ENCODE peak calls at places on chromosomes 13 and 19, in five cellular contexts. One of them, this sample, is unnamed.

GRCh38 chr19:29833614-29834261 is 21.9 kb downstream of the CCNE1 start:
- DNase-seq in foreskin fibroblast: no peak
- DNase-seq in IMR-90: no peak
- DNase-seq in heart right ventricle: no peak
- DNase-seq in tibial artery: peak
- DNase-seq in this sample: no peak

GRCh38 chr13:75326173-75327131 is 155.5 kb downstream of the TBC1D4 start:
- DNase-seq in foreskin fibroblast: no peak
- DNase-seq in IMR-90: peak
- DNase-seq in heart right ventricle: no peak
- DNase-seq in tibial artery: no peak
- DNase-seq in this sample: peak

GRCh38 chr19:53624776-53625540 is 6.8 kb upstream of the DPRX start:
- DNase-seq in foreskin fibroblast: no peak
- DNase-seq in IMR-90: no peak
- DNase-seq in heart right ventricle: no peak
- DNase-seq in tibial artery: no peak
- DNase-seq in this sample: no peak

GRCh38 chr19:10417598-10418280 is 2.6 kb upstream of the PDE4A start:
- DNase-seq in foreskin fibroblast: no peak
- DNase-seq in IMR-90: no peak
- DNase-seq in heart right ventricle: no peak
- DNase-seq in tibial artery: no peak
- DNase-seq in this sample: no peak

GRCh38 chr19:41264581-41265375 is 606 bp downstream of the HNRNPUL1 start:
- DNase-seq in foreskin fibroblast: peak
- DNase-seq in IMR-90: peak
- DNase-seq in heart right ventricle: peak
- DNase-seq in tibial artery: peak
- DNase-seq in this sample: peak

GRCh38 chr19:9871626-9872338 is 36.7 kb downstream of the PIN1 start:
- DNase-seq in foreskin fibroblast: no peak
- DNase-seq in IMR-90: no peak
- DNase-seq in heart right ventricle: no peak
- DNase-seq in tibial artery: no peak
- DNase-seq in this sample: no peak

GRCh38 chr13:47798906-47799305 is 202.2 kb downstream of the SUCLA2 start:
- DNase-seq in foreskin fibroblast: peak
- DNase-seq in IMR-90: peak
- DNase-seq in heart right ventricle: no peak
- DNase-seq in tibial artery: no peak
- DNase-seq in this sample: no peak

GRCh38 chr13:99431927-99432636 is 69.2 kb upstream of the TM9SF2 start:
- DNase-seq in foreskin fibroblast: no peak
- DNase-seq in IMR-90: no peak
- DNase-seq in heart right ventricle: no peak
- DNase-seq in tibial artery: no peak
- DNase-seq in this sample: no peak

GRCh38 chr13:35836476-35836875 is 294.7 kb downstream of the DCLK1 start:
- DNase-seq in foreskin fibroblast: no peak
- DNase-seq in IMR-90: no peak
- DNase-seq in heart right ventricle: no peak
- DNase-seq in tibial artery: no peak
- DNase-seq in this sample: no peak

GRCh38 chr19:57664269-57665127 is 4.2 kb upstream of the ZSCAN4 start:
- DNase-seq in foreskin fibroblast: peak
- DNase-seq in IMR-90: peak
- DNase-seq in heart right ventricle: peak
- DNase-seq in tibial artery: peak
- DNase-seq in this sample: peak

GRCh38 chr13:30806784-30807183 is 71.4 kb downstream of the ALOX5AP start:
- DNase-seq in foreskin fibroblast: peak
- DNase-seq in IMR-90: peak
- DNase-seq in heart right ventricle: no peak
- DNase-seq in tibial artery: no peak
- DNase-seq in this sample: peak

GRCh38 chr19:55443045-55443823 is at the start of gene SHISA7:
- DNase-seq in foreskin fibroblast: peak
- DNase-seq in IMR-90: no peak
- DNase-seq in heart right ventricle: no peak
- DNase-seq in tibial artery: no peak
- DNase-seq in this sample: no peak

GRCh38 chr19:45297674-45298073 is 25.0 kb downstream of the CKM start:
- DNase-seq in foreskin fibroblast: no peak
- DNase-seq in IMR-90: no peak
- DNase-seq in heart right ventricle: no peak
- DNase-seq in tibial artery: no peak
- DNase-seq in this sample: no peak

GRCh38 chr19:15300533-15301194 is 31.7 kb downstream of the BRD4 start:
- DNase-seq in foreskin fibroblast: peak
- DNase-seq in IMR-90: peak
- DNase-seq in heart right ventricle: no peak
- DNase-seq in tibial artery: no peak
- DNase-seq in this sample: no peak

GRCh38 chr13:68176486-68176885 is 946.4 kb upstream of the PCDH9 start:
- DNase-seq in foreskin fibroblast: no peak
- DNase-seq in IMR-90: peak
- DNase-seq in heart right ventricle: no peak
- DNase-seq in tibial artery: no peak
- DNase-seq in this sample: peak

GRCh38 chr13:98468352-98468751 is 108.6 kb downstream of the STK24 start:
- DNase-seq in foreskin fibroblast: no peak
- DNase-seq in IMR-90: no peak
- DNase-seq in heart right ventricle: no peak
- DNase-seq in tibial artery: peak
- DNase-seq in this sample: no peak

GRCh38 chr19:5534787-5535586 is 32.8 kb downstream of the TINCR start:
- DNase-seq in foreskin fibroblast: no peak
- DNase-seq in IMR-90: peak
- DNase-seq in heart right ventricle: no peak
- DNase-seq in tibial artery: no peak
- DNase-seq in this sample: no peak

GRCh38 chr13:112783135-112783945 is 93.5 kb downstream of the ATP11A start:
- DNase-seq in foreskin fibroblast: peak
- DNase-seq in IMR-90: peak
- DNase-seq in heart right ventricle: no peak
- DNase-seq in tibial artery: no peak
- DNase-seq in this sample: no peak

GRCh38 chr19:18322318-18322758 is 538 bp downstream of the LSM4 start:
- DNase-seq in foreskin fibroblast: peak
- DNase-seq in IMR-90: peak
- DNase-seq in heart right ventricle: no peak
- DNase-seq in tibial artery: no peak
- DNase-seq in this sample: peak

GRCh38 chr13:26855071-26855470 is 94.5 kb upstream of the GPR12 start:
- DNase-seq in foreskin fibroblast: no peak
- DNase-seq in IMR-90: no peak
- DNase-seq in heart right ventricle: no peak
- DNase-seq in tibial artery: no peak
- DNase-seq in this sample: no peak

GRCh38 chr13:88887045-88887662 is 1216.0 kb downstream of the SLITRK5 start:
- DNase-seq in foreskin fibroblast: no peak
- DNase-seq in IMR-90: no peak
- DNase-seq in heart right ventricle: no peak
- DNase-seq in tibial artery: no peak
- DNase-seq in this sample: no peak

DNA sequence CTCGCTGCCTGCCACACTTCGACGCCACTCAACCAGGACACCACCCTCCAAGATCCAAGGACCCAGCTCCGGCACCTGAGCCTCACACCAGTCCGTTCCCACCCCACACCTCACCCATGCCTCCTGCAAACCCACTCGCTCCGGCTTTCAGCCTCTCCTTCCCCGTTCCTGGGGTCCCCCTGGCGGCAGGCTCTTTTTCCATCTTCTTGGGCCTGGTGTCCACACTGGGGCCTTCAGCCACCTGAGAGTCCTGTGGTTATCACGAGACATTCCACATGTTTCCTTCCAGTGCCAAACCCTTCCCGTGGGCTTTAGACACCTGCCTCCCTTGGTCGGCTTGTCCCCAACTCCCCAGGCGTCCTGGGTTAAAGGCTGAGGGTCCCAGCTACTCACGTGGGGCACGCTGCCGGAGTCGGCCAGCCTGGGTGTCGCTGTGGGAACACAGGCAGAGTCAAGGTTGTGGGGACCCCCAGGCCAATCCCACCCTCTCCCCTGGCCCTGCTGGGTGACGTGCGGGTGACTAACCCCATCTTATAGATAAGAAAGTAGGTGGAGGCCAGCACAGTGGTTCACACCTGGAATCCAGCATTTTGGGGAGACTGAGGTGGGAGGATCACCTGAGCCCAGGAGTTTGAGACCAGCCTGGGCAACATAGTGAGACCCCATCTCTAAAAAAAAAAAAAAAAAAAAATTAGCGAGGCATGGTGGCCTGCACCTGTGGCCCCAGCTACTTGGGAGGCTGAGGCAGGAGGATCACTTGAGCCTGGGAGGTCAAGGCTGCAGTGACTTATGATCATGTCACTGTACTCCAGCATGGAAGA is 2.0 kb downstream of the JSRP1 start:
- DNase-seq in foreskin fibroblast: no peak
- DNase-seq in IMR-90: peak
- DNase-seq in heart right ventricle: no peak
- DNase-seq in tibial artery: no peak
- DNase-seq in this sample: peak
- TF ChIP-seq CTCF in foreskin fibroblast: peak
- TF ChIP-seq CTCF in IMR-90: peak
- TF ChIP-seq CTCF in heart right ventricle: peak
- TF ChIP-seq CTCF in tibial artery: no peak
- TF ChIP-seq CTCF in this sample: peak

DNA sequence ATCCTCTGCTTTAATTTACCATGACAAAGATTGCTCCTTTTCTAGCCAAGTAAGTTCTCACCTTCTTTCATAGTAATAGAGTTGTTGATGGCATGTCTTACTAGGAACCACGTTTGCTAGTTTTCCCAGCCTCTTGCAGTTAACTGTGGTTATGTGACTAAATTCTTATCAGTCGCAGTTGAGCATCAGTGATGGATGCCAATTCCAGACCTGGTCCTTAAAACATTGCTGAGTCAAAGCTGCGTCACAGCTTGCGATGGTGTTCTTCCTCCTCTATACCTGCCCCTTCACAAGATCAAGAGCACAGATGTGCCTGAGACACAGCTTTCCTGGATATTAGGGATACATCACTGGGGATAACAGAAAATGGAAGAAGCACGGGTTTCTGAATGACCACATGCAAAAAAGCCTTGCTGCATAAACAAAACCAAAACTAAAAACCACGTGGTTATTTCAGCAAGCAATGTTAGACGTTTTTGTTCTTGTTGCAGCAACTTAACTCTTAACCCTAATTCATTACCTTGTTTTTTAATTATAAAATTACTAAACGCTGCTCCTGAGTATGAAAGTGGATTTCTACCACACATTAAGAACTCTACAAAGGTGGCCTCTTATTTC is 97.6 kb upstream of the DACH1 start:
- DNase-seq in foreskin fibroblast: no peak
- DNase-seq in IMR-90: no peak
- DNase-seq in heart right ventricle: no peak
- DNase-seq in tibial artery: no peak
- DNase-seq in this sample: no peak
- H3K4me3 ChIP-seq in foreskin fibroblast: no peak
- H3K4me3 ChIP-seq in IMR-90: no peak
- H3K4me3 ChIP-seq in heart right ventricle: no peak
- H3K4me3 ChIP-seq in tibial artery: no peak
- H3K4me3 ChIP-seq in this sample: no peak

GRCh38 chr13:110138009-110138699 is 168.8 kb downstream of the COL4A1 start:
- DNase-seq in foreskin fibroblast: peak
- DNase-seq in IMR-90: peak
- DNase-seq in heart right ventricle: peak
- DNase-seq in tibial artery: peak
- DNase-seq in this sample: peak

GRCh38 chr13:110138700-110139036 is 168.3 kb downstream of the COL4A1 start:
- DNase-seq in foreskin fibroblast: no peak
- DNase-seq in IMR-90: no peak
- DNase-seq in heart right ventricle: no peak
- DNase-seq in tibial artery: no peak
- DNase-seq in this sample: no peak

GRCh38 chr13:110136660-110137585 is 170.0 kb downstream of the COL4A1 start:
- DNase-seq in foreskin fibroblast: no peak
- DNase-seq in IMR-90: no peak
- DNase-seq in heart right ventricle: no peak
- DNase-seq in tibial artery: no peak
- DNase-seq in this sample: no peak

GRCh38 chr13:110135977-110136597 is 170.9 kb downstream of the COL4A1 start:
- DNase-seq in foreskin fibroblast: no peak
- DNase-seq in IMR-90: no peak
- DNase-seq in heart right ventricle: no peak
- DNase-seq in tibial artery: no peak
- DNase-seq in this sample: no peak

GRCh38 chr13:110137677-110138008 is 169.3 kb downstream of the COL4A1 start:
- DNase-seq in foreskin fibroblast: no peak
- DNase-seq in IMR-90: no peak
- DNase-seq in heart right ventricle: peak
- DNase-seq in tibial artery: no peak
- DNase-seq in this sample: no peak
- TF ChIP-seq CTCF in foreskin fibroblast: peak
- TF ChIP-seq CTCF in IMR-90: peak
- TF ChIP-seq CTCF in heart right ventricle: peak
- TF ChIP-seq CTCF in tibial artery: no peak
- TF ChIP-seq CTCF in this sample: peak

GRCh38 chr13:80338781-80339577 is 1.9 kb downstream of the SPRY2 start:
- DNase-seq in foreskin fibroblast: peak
- DNase-seq in IMR-90: peak
- DNase-seq in heart right ventricle: peak
- DNase-seq in tibial artery: peak
- DNase-seq in this sample: peak
- H3K4me3 ChIP-seq in foreskin fibroblast: peak
- H3K4me3 ChIP-seq in IMR-90: peak
- H3K4me3 ChIP-seq in heart right ventricle: peak
- H3K4me3 ChIP-seq in tibial artery: peak
- H3K4me3 ChIP-seq in this sample: peak

GRCh38 chr13:51797664-51798488 is 6.1 kb downstream of the DHRS12 start:
- DNase-seq in foreskin fibroblast: peak
- DNase-seq in IMR-90: peak
- DNase-seq in heart right ventricle: no peak
- DNase-seq in tibial artery: no peak
- DNase-seq in this sample: peak
- TF ChIP-seq CTCF in foreskin fibroblast: peak
- TF ChIP-seq CTCF in IMR-90: peak
- TF ChIP-seq CTCF in heart right ventricle: peak
- TF ChIP-seq CTCF in tibial artery: peak
- TF ChIP-seq CTCF in this sample: peak

DNA sequence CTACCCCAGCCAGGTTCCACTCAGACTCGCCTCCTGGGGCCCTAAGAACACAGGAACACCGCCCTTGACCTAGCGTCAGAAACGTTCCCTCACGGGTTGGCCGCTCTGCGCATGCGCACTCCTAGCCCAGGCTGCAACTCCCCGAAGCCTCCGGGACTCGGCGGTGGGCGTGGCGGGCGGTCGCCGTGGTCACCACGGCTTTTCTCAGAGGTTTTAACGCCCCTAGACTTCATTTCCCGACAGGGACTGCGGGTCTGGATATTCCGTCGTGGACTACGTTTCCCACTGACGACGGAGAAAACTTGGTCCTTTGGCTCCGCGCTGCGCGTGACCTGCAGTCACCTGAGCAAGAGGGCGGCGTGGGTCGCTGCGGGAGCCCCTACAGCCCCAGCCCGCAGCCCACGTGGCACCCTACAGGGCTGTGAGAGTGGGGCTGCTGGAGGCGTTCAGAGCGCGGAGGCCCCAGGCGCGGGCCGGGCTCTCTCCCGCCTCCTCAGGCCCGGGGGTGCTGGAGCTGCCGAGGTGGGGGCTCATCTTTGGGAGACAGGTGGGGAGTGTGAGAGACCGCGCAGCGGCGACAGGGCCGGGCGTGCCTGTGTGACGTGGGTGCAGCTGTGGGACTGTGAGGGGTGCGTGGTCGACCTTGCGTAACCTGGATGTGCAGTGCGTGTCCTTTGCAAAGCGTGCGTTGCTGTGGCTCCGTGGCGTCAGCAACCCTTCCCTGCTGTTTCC is 38.0 kb upstream of the ZNF573 start:
- DNase-seq in foreskin fibroblast: peak
- DNase-seq in IMR-90: peak
- DNase-seq in heart right ventricle: peak
- DNase-seq in tibial artery: peak
- DNase-seq in this sample: peak
- H3K4me3 ChIP-seq in foreskin fibroblast: peak
- H3K4me3 ChIP-seq in IMR-90: peak
- H3K4me3 ChIP-seq in heart right ventricle: peak
- H3K4me3 ChIP-seq in tibial artery: peak
- H3K4me3 ChIP-seq in this sample: no peak

This sample was measured in endothelial cell of umbilical vein.